ENCODE peak calls at places on chromosome 1, in eight cellular contexts. R, U, O, H, J, K, V and Q are unnamed samples.

GRCh38 chr1:92367496-92367895 is 68.6 kb downstream of the RPAP2 start:
- DNase-seq in R (no peak), U (no peak), O (no peak), H (no peak), J (no peak), K (no peak), V (no peak), Q (no peak)

GRCh38 chr1:219567341-219567947 is 45.5 kb downstream of the ZC3H11B start:
- DNase-seq in R (no peak), U (no peak), O (peak), H (no peak), J (peak), K (peak), V (no peak), Q (peak)

GRCh38 chr1:85349224-85349623 is 72.8 kb upstream of the BCL10 start:
- DNase-seq in R (no peak), U (no peak), O (no peak), H (no peak), J (no peak), K (no peak), V (no peak), Q (no peak)

GRCh38 chr1:184112176-184112948 is 60.8 kb downstream of the TSEN15 start:
- DNase-seq in R (no peak), U (no peak), O (no peak), H (no peak), J (no peak), K (no peak), V (no peak), Q (no peak)

GRCh38 chr1:36203554-36204346 is 20.5 kb upstream of the THRAP3 start:
- DNase-seq in R (no peak), U (peak), O (peak), H (no peak), J (no peak), K (peak), V (no peak), Q (peak)

GRCh38 chr1:104987210-104987609 is 1237.5 kb downstream of the AMY1C start:
- DNase-seq in R (no peak), U (no peak), O (no peak), H (no peak), J (no peak), K (no peak), V (no peak), Q (no peak)

GRCh38 chr1:95832370-95832769 is 598.4 kb downstream of the RWDD3 start:
- DNase-seq in R (no peak), U (no peak), O (no peak), H (no peak), J (no peak), K (no peak), V (no peak), Q (no peak)

GRCh38 chr1:155094622-155094948 is 15.9 kb downstream of the EFNA3 start:
- DNase-seq in R (no peak), U (no peak), O (no peak), H (no peak), J (no peak), K (no peak), V (no peak), Q (no peak)

GRCh38 chr1:185862235-185862634 is 128.0 kb downstream of the HMCN1 start:
- DNase-seq in R (no peak), U (no peak), O (peak), H (no peak), J (no peak), K (peak), V (no peak), Q (no peak)

GRCh38 chr1:201212461-201213055 is 21.9 kb downstream of the IGFN1 start:
- DNase-seq in R (no peak), U (no peak), O (no peak), H (no peak), J (no peak), K (no peak), V (no peak), Q (no peak)

GRCh38 chr1:92768286-92768685 is 16.6 kb downstream of the EVI5 start:
- DNase-seq in R (no peak), U (no peak), O (no peak), H (no peak), J (no peak), K (no peak), V (no peak), Q (no peak)

GRCh38 chr1:28512058-28512611 is 6.3 kb downstream of the RCC1 start:
- DNase-seq in R (no peak), U (no peak), O (no peak), H (no peak), J (no peak), K (peak), V (no peak), Q (no peak)

GRCh38 chr1:111499026-111499790 is 4.2 kb downstream of the ADORA3 start:
- DNase-seq in R (no peak), U (no peak), O (peak), H (no peak), J (no peak), K (no peak), V (no peak), Q (no peak)

GRCh38 chr1:178544531-178544930 is 31.6 kb downstream of the TEX35 start:
- DNase-seq in R (no peak), U (no peak), O (no peak), H (no peak), J (no peak), K (no peak), V (peak), Q (no peak)

GRCh38 chr1:150196411-150196810 is 39.5 kb downstream of the ANP32E start:
- DNase-seq in R (no peak), U (no peak), O (no peak), H (no peak), J (no peak), K (no peak), V (no peak), Q (no peak)

GRCh38 chr1:97677702-97678101 is 243.1 kb downstream of the DPYD start:
- DNase-seq in R (no peak), U (no peak), O (no peak), H (no peak), J (no peak), K (no peak), V (no peak), Q (no peak)

GRCh38 chr1:171628225-171628624 is 6.2 kb downstream of the MYOCOS start:
- DNase-seq in R (no peak), U (no peak), O (no peak), H (no peak), J (no peak), K (no peak), V (no peak), Q (no peak)